ENCODE peak calls at places on chromosomes 12 and 14, in ten cellular contexts. I, W, H, N, U, S, Z, J, G and Q are unnamed samples.

GRCh38 chr12:79451988-79452387 is 238.8 kb downstream of the PAWR start:
- DNase-seq in Z (peak; percentile 88), J (peak; percentile 45), N (peak; percentile 31), S (peak; percentile 85), H (peak; percentile 15), G (peak; percentile 20), I (no peak), W (peak; percentile 86), U (peak; percentile 73), Q (no peak)

GRCh38 chr12:68479261-68479581 is 131.5 kb upstream of the RAP1B start:
- DNase-seq in S (no peak), I (no peak), Z (peak; percentile 59), G (no peak), N (no peak), H (no peak), J (no peak), U (no peak), W (no peak), Q (no peak)

GRCh38 chr12:62817556-62818271 is 117.2 kb downstream of the PPM1H start:
- DNase-seq in N (no peak), H (no peak), W (no peak), U (no peak), G (no peak), Z (peak; percentile 61), J (peak; percentile 40), S (no peak), I (no peak), Q (no peak)

GRCh38 chr12:12376636-12377448 is 20.0 kb downstream of the BORCS5 start:
- DNase-seq in N (peak; percentile 81), J (no peak), S (no peak), Z (peak; percentile 86), G (no peak), H (no peak), I (peak; percentile 75), W (peak; percentile 50), U (no peak), Q (no peak)

GRCh38 chr12:3097186-3097804 is 20.1 kb downstream of the TSPAN9 start:
- DNase-seq in U (peak; percentile 91), N (peak; percentile 69), W (peak; percentile 91), S (no peak), I (no peak), G (no peak), J (peak; percentile 90), Z (peak; percentile 75), H (peak; percentile 67), Q (peak; percentile 82)

GRCh38 chr14:68074765-68075381 is 255.3 kb downstream of the RAD51B start:
- DNase-seq in N (no peak), U (no peak), W (no peak), I (no peak), J (no peak), S (no peak), Z (no peak), G (no peak), H (no peak), Q (no peak)

GRCh38 chr12:25041006-25041741 is 92.3 kb upstream of the BCAT1 start:
- DNase-seq in S (no peak), W (no peak), I (no peak), H (no peak), G (no peak), J (no peak), U (no peak), N (no peak), Z (no peak), Q (no peak)

GRCh38 chr12:72295744-72296143 is 23.6 kb downstream of the TRHDE start:
- DNase-seq in J (no peak), S (no peak), Z (peak; percentile 90), G (no peak), I (no peak), U (no peak), H (no peak), W (no peak), N (no peak), Q (no peak)

GRCh38 chr12:84811291-84811690 is 101.3 kb downstream of the SLC6A15 start:
- DNase-seq in Z (peak; percentile 10), G (no peak), J (no peak), W (no peak), N (no peak), U (no peak), I (no peak), H (no peak), S (no peak), Q (no peak)

GRCh38 chr14:71730471-71730870 is 201.8 kb upstream of the RGS6 start:
- DNase-seq in U (no peak), Z (no peak), W (no peak), I (no peak), N (no peak), G (no peak), J (no peak), H (no peak), S (no peak), Q (no peak)

GRCh38 chr12:54163147-54163546 is 25.6 kb downstream of the SMUG1 start:
- DNase-seq in N (no peak), G (no peak), S (no peak), J (no peak), Z (no peak), W (no peak), H (no peak), I (no peak), U (no peak), Q (no peak)

GRCh38 chr12:101759396-101760047 is 20.3 kb upstream of the SYCP3 start:
- DNase-seq in N (peak; percentile 39), U (no peak), W (no peak), I (peak; percentile 43), Z (peak; percentile 35), S (no peak), J (no peak), H (no peak), G (no peak), Q (no peak)

GRCh38 chr14:74953686-74954085 is 1.7 kb downstream of the PGF start:
- DNase-seq in H (no peak), U (no peak), W (no peak), Z (no peak), J (no peak), N (no peak), S (no peak), G (no peak), I (no peak), Q (no peak)

GRCh38 chr12:105060715-105061378 is 23.4 kb downstream of the ALDH1L2 start:
- DNase-seq in W (no peak), H (no peak), Z (no peak), J (no peak), U (no peak), G (no peak), N (peak; percentile 25), I (no peak), S (no peak), Q (no peak)

GRCh38 chr12:9759680-9760592 is 765 bp downstream of the CD69 start:
- DNase-seq in J (no peak), W (no peak), Z (no peak), G (no peak), U (no peak), I (no peak), H (no peak), N (no peak), S (no peak), Q (no peak)

GRCh38 chr12:5884846-5885245 is 60.2 kb downstream of the ANO2 start:
- DNase-seq in W (no peak), G (no peak), J (no peak), I (no peak), Z (no peak), S (no peak), N (no peak), H (no peak), U (no peak), Q (no peak)

GRCh38 chr12:54300732-54301427 is at the start of gene NFE2:
- DNase-seq in U (no peak), Z (peak; percentile 77), N (peak; percentile 58), W (no peak), J (peak; percentile 49), I (peak; percentile 63), S (no peak), G (no peak), H (peak; percentile 59), Q (peak; percentile 74)

GRCh38 chr14:49583629-49584028 is 2.6 kb downstream of the RPS29 start:
- DNase-seq in G (no peak), J (no peak), U (no peak), W (no peak), H (no peak), S (no peak), I (no peak), N (no peak), Z (peak; percentile 38), Q (no peak)
- TF ChIP-seq POLR2A in G (no peak), J (no peak), U (no peak), W (no peak), H (no peak), S (no peak), I (no peak), N (no peak), Z (no peak), Q (no peak)

GRCh38 chr14:38409081-38409705 is 153.3 kb upstream of the CLEC14A start:
- DNase-seq in H (no peak), J (no peak), N (no peak), S (no peak), Z (peak; percentile 55), I (no peak), U (no peak), G (no peak), W (no peak), Q (no peak)

GRCh38 chr14:38404100-38404541 is 148.2 kb upstream of the CLEC14A start:
- DNase-seq in H (no peak), G (no peak), Z (peak; percentile 90), W (no peak), N (no peak), I (no peak), J (no peak), S (no peak), U (no peak), Q (no peak)

GRCh38 chr14:38404616-38405015 is 148.7 kb upstream of the CLEC14A start:
- DNase-seq in H (no peak), S (no peak), W (no peak), Z (peak; percentile 66), I (no peak), G (no peak), J (no peak), N (no peak), U (no peak), Q (no peak)

GRCh38 chr14:38400751-38401150 is 144.9 kb upstream of the CLEC14A start:
- DNase-seq in I (no peak), G (no peak), H (no peak), W (no peak), N (no peak), J (no peak), S (no peak), U (no peak), Z (no peak), Q (no peak)

GRCh38 chr14:38405851-38406630 is 150.1 kb upstream of the CLEC14A start:
- DNase-seq in W (no peak), G (no peak), H (no peak), S (no peak), U (no peak), Z (peak; percentile 66), I (no peak), N (no peak), J (peak; percentile 31), Q (no peak)
- TF ChIP-seq CTCF in W (no peak), G (no peak), H (no peak), S (no peak), U (no peak), Z (no peak), I (no peak), N (no peak), J (no peak), Q (no peak)

GRCh38 chr12:56115329-56115728 is 1.1 kb upstream of the RPL41 start:
- DNase-seq in H (peak; percentile 42), Z (peak; percentile 19), I (no peak), G (no peak), S (peak; percentile 77), U (peak; percentile 51), W (no peak), N (no peak), J (no peak), Q (no peak)
- H3K27ac ChIP-seq in H (peak overlapping the region; percentile 77), Z (peak overlapping the region; percentile 92), I (peak overlapping the region; percentile 90), G (peak overlapping the region; percentile 87), S (peak overlapping the region; percentile 98), U (peak overlapping the region; percentile 92), W (peak overlapping the region; percentile 98), N (peak overlapping the region; percentile 93), J (peak overlapping the region; percentile 90), Q (peak overlapping the region; percentile 81)

GRCh38 chr12:65593206-65593833 is 231.0 kb upstream of the HMGA2 start:
- DNase-seq in N (no peak), I (no peak), J (no peak), Z (no peak), S (no peak), U (no peak), H (no peak), G (no peak), W (no peak), Q (no peak)
- TF ChIP-seq POLR2A in N (no peak), I (no peak), J (no peak), Z (no peak), S (no peak), U (no peak), H (no peak), G (no peak), W (no peak), Q (no peak)